ENCODE peak calls at places on chromosome 18, in four cellular contexts. L is tibial nerve, O is SK-N-DZ, E is EL. V is an unnamed sample.

GRCh38 chr18:41323044-41323443 is 632.0 kb upstream of the PIK3C3 start:
- DNase-seq in L (no peak), O (no peak), E (no peak), V (no peak)

GRCh38 chr18:24259869-24260662 is 121.2 kb downstream of the CABYR start:
- DNase-seq in O (no peak), E (no peak), L (no peak), V (no peak)

GRCh38 chr18:23932385-23933067 is 82.0 kb upstream of the TTC39C start:
- DNase-seq in E (peak), O (no peak), L (no peak), V (no peak)

GRCh38 chr18:36287653-36288052 is 9.9 kb upstream of the FHOD3 start:
- DNase-seq in O (no peak), L (no peak), E (no peak), V (no peak)

GRCh38 chr18:8814206-8814605 is 108.8 kb downstream of the MTCL1 start:
- DNase-seq in L (no peak), O (no peak), E (peak), V (no peak)

GRCh38 chr18:48902023-48902855 is 48.5 kb downstream of the SMAD7 start:
- DNase-seq in E (peak), O (peak), L (peak), V (no peak)

GRCh38 chr18:43563780-43564179 is 286.5 kb upstream of the SYT4 start:
- DNase-seq in O (peak), E (peak), L (no peak), V (no peak)

GRCh38 chr18:77071711-77072292 is 60.8 kb downstream of the MBP start:
- DNase-seq in L (no peak), O (no peak), E (peak), V (no peak)

GRCh38 chr18:55587341-55588000 is 521 bp downstream of the TCF4 start:
- DNase-seq in L (no peak), E (peak), O (peak), V (no peak)

GRCh38 chr18:48632676-48633257 is 93.9 kb downstream of the CTIF start:
- DNase-seq in O (no peak), L (no peak), E (no peak), V (no peak)

GRCh38 chr18:23526516-23527063 is 23.3 kb downstream of the RMC1 start:
- DNase-seq in L (no peak), O (no peak), E (no peak), V (no peak)

GRCh38 chr18:10295751-10296150 is 158.7 kb upstream of the APCDD1 start:
- DNase-seq in O (no peak), L (no peak), E (no peak), V (no peak)

GRCh38 chr18:55863876-55864275 is 275.9 kb upstream of the TCF4 start:
- DNase-seq in O (no peak), L (no peak), E (peak), V (no peak)

GRCh38 chr18:32549248-32549842 is 78.7 kb upstream of the GAREM1 start:
- DNase-seq in O (peak), E (no peak), L (no peak), V (no peak)

GRCh38 chr18:44181951-44182350 is 498.7 kb upstream of the SETBP1 start:
- DNase-seq in E (no peak), L (no peak), O (no peak), V (no peak)

GRCh38 chr18:10054366-10054765 is 140.6 kb downstream of the VAPA start:
- DNase-seq in O (no peak), L (no peak), E (no peak), V (no peak)

GRCh38 chr18:39942702-39943101 is 2012.3 kb upstream of the PIK3C3 start:
- DNase-seq in O (no peak), E (no peak), L (no peak), V (no peak)